ENCODE peak calls at places on chromosome 4, in nine cellular contexts. Y, Z, H, I, J, U, D, C and V are unnamed samples.

GRCh38 chr4:102625232-102625930 is 124.2 kb downstream of the NFKB1 start:
- DNase-seq in Y (peak), Z (no peak), H (no peak), I (peak), J (no peak), U (peak), D (no peak), C (no peak), V (peak)

GRCh38 chr4:86934772-86935498 is at the start of gene AFF1:
- DNase-seq in Y (peak), Z (peak), H (peak), I (peak), J (peak), U (peak), D (peak), C (peak), V (peak)

GRCh38 chr4:54683616-54684346 is 26.0 kb downstream of the KIT start:
- DNase-seq in Y (peak), Z (no peak), H (no peak), I (peak), J (no peak), U (no peak), D (peak), C (no peak), V (peak)

GRCh38 chr4:72909461-72909860 is 160.1 kb downstream of the COX18 start:
- DNase-seq in Y (peak), Z (no peak), H (no peak), I (no peak), J (no peak), U (peak), D (no peak), C (no peak), V (no peak)

GRCh38 chr4:41318839-41319530 is 62.3 kb downstream of the UCHL1 start:
- DNase-seq in Y (no peak), Z (peak), H (no peak), I (no peak), J (no peak), U (no peak), D (no peak), C (no peak), V (no peak)

GRCh38 chr4:110613710-110614109 is 9.2 kb downstream of the PITX2 start:
- DNase-seq in Y (no peak), Z (no peak), H (no peak), I (no peak), J (no peak), U (no peak), D (no peak), C (no peak), V (no peak)

GRCh38 chr4:141056473-141056872 is 76.8 kb downstream of the RNF150 start:
- DNase-seq in Y (no peak), Z (no peak), H (no peak), I (no peak), J (no peak), U (no peak), D (no peak), C (no peak), V (no peak)

GRCh38 chr4:173529505-173530325 is at the start of gene HAND2:
- DNase-seq in Y (peak), Z (no peak), H (no peak), I (no peak), J (peak), U (peak), D (no peak), C (no peak), V (no peak)

GRCh38 chr4:74097631-74098550 is 1.1 kb downstream of the CXCL2 start:
- DNase-seq in Y (no peak), Z (no peak), H (no peak), I (no peak), J (no peak), U (no peak), D (no peak), C (no peak), V (no peak)